ENCODE peak calls at places on chromosomes 2 and 18, in ten cellular contexts. G is HCT116; I is upper lobe of right lung; N is HFFc6; S is astrocyte of the cerebellum; H is fibroblast of mammary gland; F is glutamatergic neuron; A is CD8-positive, alpha-beta T cell; X is AG09319; B is GM06990. P is an unnamed sample.

GRCh38 chr2:228507870-228508269 is 326.4 kb upstream of the SPHKAP start:
- DNase-seq in G (no peak), I (no peak), N (no peak), S (no peak), H (peak), F (no peak), A (no peak), X (no peak), B (no peak), P (no peak)

GRCh38 chr2:237196866-237197618 is 111.4 kb downstream of the COPS8 start:
- DNase-seq in G (no peak), I (no peak), N (peak), S (no peak), H (peak), F (no peak), A (no peak), X (no peak), B (no peak), P (no peak)

GRCh38 chr2:145058457-145058856 is 538.5 kb upstream of the ZEB2 start:
- DNase-seq in G (no peak), I (no peak), N (no peak), S (no peak), H (no peak), F (no peak), A (no peak), X (no peak), B (no peak), P (no peak)

GRCh38 chr2:67251741-67252140 is 145.4 kb upstream of the ETAA1 start:
- DNase-seq in G (no peak), I (no peak), N (no peak), S (no peak), H (no peak), F (no peak), A (no peak), X (no peak), B (no peak), P (no peak)

GRCh38 chr2:88811238-88811637 is 119.8 kb downstream of the RPIA start:
- DNase-seq in G (no peak), I (no peak), N (no peak), S (no peak), H (no peak), F (no peak), A (no peak), X (no peak), B (no peak), P (no peak)

GRCh38 chr2:129877795-129878775 is 101.4 kb upstream of the RAB6C start:
- DNase-seq in G (no peak), I (peak), N (peak), S (peak), H (peak), F (peak), A (peak), X (peak), B (no peak), P (no peak)

GRCh38 chr2:226466124-226466523 is 333.5 kb downstream of the IRS1 start:
- DNase-seq in G (no peak), I (no peak), N (no peak), S (no peak), H (no peak), F (no peak), A (no peak), X (no peak), B (no peak), P (no peak)

GRCh38 chr2:197360744-197361156 is 50.2 kb upstream of the ANKRD44 start:
- DNase-seq in G (no peak), I (no peak), N (peak), S (peak), H (peak), F (no peak), A (no peak), X (peak), B (peak), P (no peak)

GRCh38 chr18:13446024-13446423 is 227.5 kb downstream of the LDLRAD4 start:
- DNase-seq in G (no peak), I (no peak), N (no peak), S (no peak), H (no peak), F (no peak), A (no peak), X (no peak), B (no peak), P (no peak)

GRCh38 chr2:47272031-47272864 is 117.1 kb upstream of the STPG4 start:
- DNase-seq in G (peak), I (peak), N (peak), S (no peak), H (peak), F (peak), A (peak), X (peak), B (peak), P (no peak)

GRCh38 chr2:36373149-36373880 is 17.7 kb downstream of the CRIM1 start:
- DNase-seq in G (no peak), I (no peak), N (peak), S (no peak), H (peak), F (no peak), A (no peak), X (no peak), B (no peak), P (no peak)

GRCh38 chr18:58723810-58724602 is 52.7 kb downstream of the MALT1 start:
- DNase-seq in G (no peak), I (no peak), N (no peak), S (no peak), H (peak), F (no peak), A (no peak), X (no peak), B (no peak), P (no peak)

GRCh38 chr2:148992448-148992847 is 46.1 kb upstream of the LYPD6B start:
- DNase-seq in G (no peak), I (no peak), N (no peak), S (no peak), H (no peak), F (no peak), A (no peak), X (no peak), B (no peak), P (no peak)

GRCh38 chr2:141362311-141362710 is 768.5 kb downstream of the LRP1B start:
- DNase-seq in G (no peak), I (no peak), N (no peak), S (no peak), H (no peak), F (no peak), A (no peak), X (no peak), B (no peak), P (no peak)

GRCh38 chr2:217903859-217904613 is 98.8 kb downstream of the TNS1 start:
- DNase-seq in G (no peak), I (peak), N (no peak), S (no peak), H (peak), F (no peak), A (no peak), X (no peak), B (no peak), P (peak)

GRCh38 chr2:63056309-63057065 is 5.9 kb downstream of the OTX1 start:
- DNase-seq in G (no peak), I (no peak), N (no peak), S (no peak), H (peak), F (peak), A (no peak), X (no peak), B (peak), P (no peak)

GRCh38 chr2:56232912-56233311 is 49.1 kb downstream of the CCDC85A start:
- DNase-seq in G (no peak), I (no peak), N (no peak), S (no peak), H (no peak), F (no peak), A (no peak), X (no peak), B (no peak), P (no peak)

GRCh38 chr2:23561088-23561487 is 176.1 kb downstream of the KLHL29 start:
- DNase-seq in G (no peak), I (no peak), N (no peak), S (peak), H (peak), F (no peak), A (no peak), X (no peak), B (no peak), P (no peak)

GRCh38 chr2:220935789-220936321 is 636.2 kb downstream of the EPHA4 start:
- DNase-seq in G (no peak), I (no peak), N (no peak), S (no peak), H (no peak), F (no peak), A (no peak), X (no peak), B (peak), P (no peak)

GRCh38 chr2:84862006-84862405 is 18.9 kb downstream of the TRABD2A start:
- DNase-seq in G (no peak), I (no peak), N (no peak), S (no peak), H (no peak), F (no peak), A (peak), X (no peak), B (no peak), P (no peak)

GRCh38 chr2:88658890-88659881 is 31.9 kb upstream of the EIF2AK3 start:
- DNase-seq in G (no peak), I (no peak), N (peak), S (no peak), H (peak), F (peak), A (no peak), X (peak), B (no peak), P (no peak)

GRCh38 chr2:173716458-173717052 is 248.6 kb downstream of the SP3 start:
- DNase-seq in G (no peak), I (no peak), N (no peak), S (no peak), H (no peak), F (no peak), A (no peak), X (no peak), B (no peak), P (no peak)

GRCh38 chr2:110126926-110127325 is 11.3 kb upstream of the MALL start:
- DNase-seq in G (no peak), I (no peak), N (no peak), S (no peak), H (peak), F (no peak), A (no peak), X (no peak), B (no peak), P (no peak)

GRCh38 chr18:8480506-8481328 is 128.5 kb upstream of the RAB12 start:
- DNase-seq in G (peak), I (no peak), N (peak), S (peak), H (peak), F (peak), A (peak), X (peak), B (no peak), P (no peak)

GRCh38 chr2:228039752-228040534 is 141.5 kb downstream of the SPHKAP start:
- DNase-seq in G (peak), I (no peak), N (peak), S (no peak), H (peak), F (no peak), A (no peak), X (no peak), B (peak), P (no peak)

GRCh38 chr2:186546842-186547241 is 43.0 kb upstream of the ITGAV start:
- DNase-seq in G (no peak), I (no peak), N (peak), S (no peak), H (peak), F (no peak), A (no peak), X (no peak), B (no peak), P (no peak)

GRCh38 chr2:121220995-121221394 is 64.0 kb downstream of the TFCP2L1 start:
- DNase-seq in G (peak), I (no peak), N (peak), S (no peak), H (peak), F (no peak), A (no peak), X (no peak), B (no peak), P (no peak)

GRCh38 chr18:7618821-7619410 is 51.8 kb downstream of the PTPRM start:
- DNase-seq in G (no peak), I (no peak), N (no peak), S (no peak), H (no peak), F (no peak), A (no peak), X (no peak), B (no peak), P (no peak)

GRCh38 chr18:44744206-44745180 is 63.8 kb downstream of the SETBP1 start:
- DNase-seq in G (no peak), I (no peak), N (no peak), S (no peak), H (no peak), F (peak), A (no peak), X (no peak), B (no peak), P (no peak)

GRCh38 chr18:79732721-79733025 is 53.1 kb downstream of the CTDP1 start:
- DNase-seq in G (no peak), I (no peak), N (no peak), S (no peak), H (no peak), F (no peak), A (no peak), X (no peak), B (no peak), P (no peak)

GRCh38 chr2:28566441-28567075 is 70.7 kb downstream of the PLB1 start:
- DNase-seq in G (peak), I (peak), N (peak), S (peak), H (peak), F (peak), A (peak), X (peak), B (peak), P (no peak)

GRCh38 chr2:238102865-238103264 is 2.7 kb downstream of the ESPNL start:
- DNase-seq in G (no peak), I (peak), N (no peak), S (no peak), H (no peak), F (no peak), A (no peak), X (no peak), B (no peak), P (no peak)

GRCh38 chr2:128466377-128467175 is 147.9 kb upstream of the HS6ST1 start:
- DNase-seq in G (no peak), I (peak), N (no peak), S (no peak), H (no peak), F (no peak), A (peak), X (no peak), B (no peak), P (no peak)

GRCh38 chr18:10020176-10020575 is 106.4 kb downstream of the VAPA start:
- DNase-seq in G (no peak), I (no peak), N (no peak), S (no peak), H (no peak), F (no peak), A (no peak), X (no peak), B (no peak), P (no peak)

GRCh38 chr2:57720728-57721627 is 325.6 kb upstream of the VRK2 start:
- DNase-seq in G (peak), I (peak), N (peak), S (peak), H (peak), F (peak), A (no peak), X (peak), B (peak), P (no peak)

GRCh38 chr18:49562481-49563129 is 748 bp downstream of the LIPG start:
- DNase-seq in G (no peak), I (no peak), N (no peak), S (no peak), H (peak), F (no peak), A (no peak), X (no peak), B (no peak), P (no peak)

GRCh38 chr18:35095983-35096676 is 54.9 kb downstream of the MAPRE2 start:
- DNase-seq in G (no peak), I (no peak), N (peak), S (no peak), H (peak), F (no peak), A (no peak), X (no peak), B (peak), P (no peak)

GRCh38 chr2:44934962-44935853 is 6.3 kb upstream of the SIX3 start:
- DNase-seq in G (no peak), I (no peak), N (no peak), S (no peak), H (no peak), F (peak), A (no peak), X (no peak), B (no peak), P (no peak)

GRCh38 chr2:205685314-205686230 is 3.3 kb downstream of the NRP2 start:
- DNase-seq in G (no peak), I (peak), N (peak), S (no peak), H (peak), F (peak), A (no peak), X (no peak), B (no peak), P (no peak)

GRCh38 chr2:85161626-85161960 is 28.4 kb downstream of the TCF7L1 start:
- DNase-seq in G (no peak), I (no peak), N (peak), S (peak), H (peak), F (no peak), A (no peak), X (no peak), B (no peak), P (no peak)

GRCh38 chr2:160790738-160791137 is 297.1 kb upstream of the RBMS1 start:
- DNase-seq in G (no peak), I (no peak), N (no peak), S (no peak), H (no peak), F (no peak), A (no peak), X (no peak), B (no peak), P (no peak)
- TF ChIP-seq CTCF in G (no peak), I (no peak), N (no peak), S (no peak), H (no peak), F (no peak), A (no peak), X (no peak), B (no peak), P (no peak)

GRCh38 chr18:24544141-24544498 is 83.7 kb downstream of the HRH4 start:
- DNase-seq in G (peak), I (no peak), N (no peak), S (peak), H (peak), F (no peak), A (no peak), X (no peak), B (no peak), P (no peak)
- TF ChIP-seq CTCF in G (peak), I (peak), N (peak), S (peak), H (peak), F (peak), A (no peak), X (peak), B (no peak), P (peak)

GRCh38 chr18:26103579-26103978 is 13.2 kb upstream of the SS18 start:
- DNase-seq in G (peak), I (peak), N (no peak), S (no peak), H (no peak), F (peak), A (no peak), X (no peak), B (no peak), P (no peak)
- TF ChIP-seq CTCF in G (peak), I (no peak), N (peak), S (no peak), H (peak), F (peak), A (peak), X (no peak), B (peak), P (peak)

GRCh38 chr2:74454654-74455511 is at the start of gene INO80B:
- DNase-seq in G (peak), I (peak), N (peak), S (peak), H (peak), F (peak), A (peak), X (peak), B (peak), P (peak)
- TF ChIP-seq CTCF in G (no peak), I (no peak), N (no peak), S (no peak), H (no peak), F (no peak), A (no peak), X (no peak), B (no peak), P (no peak)

GRCh38 chr2:116749994-116750393 is 1064.5 kb upstream of the DDX18 start:
- DNase-seq in G (no peak), I (no peak), N (no peak), S (no peak), H (no peak), F (no peak), A (no peak), X (no peak), B (no peak), P (no peak)

GRCh38 chr2:116747103-116747502 is 1067.4 kb upstream of the DDX18 start:
- DNase-seq in G (no peak), I (no peak), N (no peak), S (no peak), H (no peak), F (no peak), A (no peak), X (no peak), B (no peak), P (no peak)
- TF ChIP-seq CTCF in G (no peak), I (no peak), N (no peak), S (peak), H (no peak), F (no peak), A (no peak), X (no peak), B (no peak), P (peak)

GRCh38 chr2:209499071-209499470 is 75.2 kb downstream of the MAP2 start:
- DNase-seq in G (no peak), I (no peak), N (peak), S (peak), H (peak), F (no peak), A (no peak), X (no peak), B (no peak), P (no peak)

GRCh38 chr2:209498574-209498973 is 74.7 kb downstream of the MAP2 start:
- DNase-seq in G (no peak), I (no peak), N (no peak), S (no peak), H (no peak), F (no peak), A (no peak), X (no peak), B (no peak), P (no peak)

GRCh38 chr2:209495855-209496585 is 72.2 kb downstream of the MAP2 start:
- DNase-seq in G (peak), I (no peak), N (peak), S (peak), H (peak), F (no peak), A (no peak), X (peak), B (no peak), P (no peak)

GRCh38 chr2:209501579-209501978 is 77.7 kb downstream of the MAP2 start:
- DNase-seq in G (no peak), I (no peak), N (no peak), S (no peak), H (no peak), F (no peak), A (no peak), X (no peak), B (no peak), P (no peak)

DNA sequence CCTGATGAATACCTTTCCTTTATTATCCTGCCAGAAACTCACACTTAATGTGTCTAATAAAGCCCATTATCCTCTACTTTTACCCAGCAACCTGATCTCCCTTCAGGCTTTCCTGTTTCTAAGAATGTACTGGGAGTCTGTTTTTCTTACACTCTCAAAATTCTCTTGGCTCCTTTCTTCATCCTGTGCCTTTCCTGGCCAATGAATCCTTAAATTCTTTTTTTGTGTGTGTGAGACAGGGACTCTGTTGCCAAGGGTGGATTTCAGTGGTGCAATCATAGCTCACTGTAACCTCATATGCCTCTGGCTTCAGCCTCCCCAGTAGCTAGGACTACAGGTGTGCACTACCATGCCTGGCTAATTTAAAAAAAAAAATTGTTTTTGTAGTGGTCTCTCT is 72.7 kb downstream of the MAP2 start:
- DNase-seq in G (no peak), I (no peak), N (peak), S (peak), H (peak), F (no peak), A (no peak), X (peak), B (no peak), P (no peak)
- TF ChIP-seq CTCF in G (no peak), I (no peak), N (no peak), S (no peak), H (no peak), F (no peak), A (no peak), X (no peak), B (no peak), P (no peak)